ENCODE peak calls at places on chromosomes 11 and 22, in six cellular contexts. C, A, F, S, P and T are unnamed samples.

GRCh38 chr22:44692662-44693007 is 9.4 kb upstream of the PRR5 start:
- DNase-seq in C (no peak), A (no peak), F (no peak), S (no peak), P (no peak), T (no peak)

GRCh38 chr11:108733479-108734116 is 68.7 kb downstream of the DDX10 start:
- DNase-seq in C (peak), A (no peak), F (no peak), S (no peak), P (no peak), T (peak)

GRCh38 chr11:2752204-2752772 is 52.5 kb upstream of the KCNQ1OT1 start:
- DNase-seq in C (no peak), A (no peak), F (no peak), S (no peak), P (no peak), T (peak)

GRCh38 chr22:17065433-17065832 is 19.4 kb upstream of the IL17RA start:
- DNase-seq in C (no peak), A (no peak), F (no peak), S (no peak), P (no peak), T (no peak)

GRCh38 chr11:67558084-67558772 is 25.4 kb upstream of the GSTP1 start:
- DNase-seq in C (no peak), A (no peak), F (no peak), S (no peak), P (no peak), T (no peak)

GRCh38 chr11:28878025-28878424 is 769.8 kb downstream of the METTL15 start:
- DNase-seq in C (peak), A (no peak), F (no peak), S (no peak), P (no peak), T (peak)

GRCh38 chr22:20779813-20780148 is 5.9 kb downstream of the SERPIND1 start:
- DNase-seq in C (no peak), A (no peak), F (no peak), S (no peak), P (no peak), T (peak)

GRCh38 chr11:108780119-108780518 is 115.2 kb downstream of the DDX10 start:
- DNase-seq in C (no peak), A (no peak), F (no peak), S (no peak), P (no peak), T (no peak)

GRCh38 chr11:99934008-99934407 is 753.1 kb upstream of the ARHGAP42 start:
- DNase-seq in C (no peak), A (no peak), F (no peak), S (no peak), P (no peak), T (peak)

GRCh38 chr11:1054143-1055108 is 17.9 kb upstream of the MUC6 start:
- DNase-seq in C (peak), A (peak), F (no peak), S (no peak), P (peak), T (no peak)